ENCODE peak calls at places on chromosome 10, in four cellular contexts. Q, R, D and S are unnamed samples.

GRCh38 chr10:44908936-44909335 is 2.2 kb upstream of the TMEM72 start:
- DNase-seq in Q (no peak), D (no peak), R (no peak), S (no peak)

GRCh38 chr10:51574248-51575067 is 124.9 kb downstream of the CSTF2T start:
- DNase-seq in Q (no peak), R (peak), D (peak), S (no peak)

GRCh38 chr10:4596951-4597350 is 229.1 kb upstream of the AKR1E2 start:
- DNase-seq in R (peak), D (peak), Q (no peak), S (no peak)

GRCh38 chr10:100122780-100123179 is 41.1 kb upstream of the CPN1 start:
- DNase-seq in Q (no peak), D (no peak), R (no peak), S (no peak)

GRCh38 chr10:60140681-60141632 is 234.6 kb upstream of the CCDC6 start:
- DNase-seq in D (peak), Q (peak), R (peak), S (peak)

GRCh38 chr10:108787932-108788331 is 1135.4 kb downstream of the XPNPEP1 start:
- DNase-seq in R (peak), D (peak), Q (peak), S (peak)

GRCh38 chr10:88113657-88114272 is 250.3 kb downstream of the PTEN start:
- DNase-seq in Q (no peak), D (no peak), R (no peak), S (no peak)

GRCh38 chr10:112435013-112435619 is 11.6 kb downstream of the ZDHHC6 start:
- DNase-seq in Q (peak), R (peak), D (peak), S (peak)

GRCh38 chr10:119165171-119166110 is at the start of gene SFXN4:
- DNase-seq in D (peak), Q (peak), R (peak), S (peak)

GRCh38 chr10:103598654-103599115 is 105.2 kb downstream of the NEURL1 start:
- DNase-seq in D (peak), Q (peak), R (peak), S (peak)

GRCh38 chr10:92419740-92420553 is 129.0 kb downstream of the MARCHF5 start:
- DNase-seq in Q (no peak), D (peak), R (peak), S (no peak)

GRCh38 chr10:35103887-35104286 is 13.7 kb upstream of the CUL2 start:
- DNase-seq in Q (no peak), D (peak), R (peak), S (no peak)

GRCh38 chr10:71747808-71748523 is 25.4 kb downstream of the VSIR start:
- DNase-seq in D (no peak), R (no peak), Q (no peak), S (no peak)

GRCh38 chr10:118106426-118106825 is 59.7 kb upstream of the RAB11FIP2 start:
- DNase-seq in Q (peak), D (peak), R (peak), S (peak)

GRCh38 chr10:112951349-112952281 is 1.6 kb downstream of the TCF7L2 start:
- DNase-seq in D (peak), R (peak), Q (peak), S (peak)

GRCh38 chr10:60809157-60809556 is 30.9 kb downstream of the CDK1 start:
- DNase-seq in R (peak), D (peak), Q (peak), S (peak)

GRCh38 chr10:31352436-31353226 is 33.6 kb downstream of the ZEB1 start:
- DNase-seq in Q (no peak), R (no peak), D (no peak), S (no peak)

GRCh38 chr10:119203006-119203405 is 4.4 kb upstream of the GRK5 start:
- DNase-seq in R (peak), Q (peak), D (peak), S (peak)

GRCh38 chr10:12586724-12587123 is 237.4 kb downstream of the CAMK1D start:
- DNase-seq in R (no peak), D (no peak), Q (no peak), S (peak)

GRCh38 chr10:89302628-89303027 is 782 bp downstream of the IFIT2 start:
- DNase-seq in Q (peak), R (peak), D (peak), S (peak)

GRCh38 chr10:131078131-131078881 is 233.2 kb downstream of the TCERG1L start:
- DNase-seq in Q (no peak), D (no peak), R (no peak), S (no peak)

GRCh38 chr10:126499744-126500143 is 111.5 kb upstream of the ADAM12 start:
- DNase-seq in Q (no peak), R (no peak), D (no peak), S (no peak)

GRCh38 chr10:5545778-5546710 is 21.3 kb downstream of the CALML3 start:
- DNase-seq in R (peak), Q (peak), D (peak), S (peak)

GRCh38 chr10:79207726-79208125 is 139.0 kb downstream of the ZMIZ1 start:
- DNase-seq in D (no peak), Q (no peak), R (no peak), S (no peak)

GRCh38 chr10:122648599-122649428 is 50.8 kb downstream of the C10orf120 start:
- DNase-seq in Q (peak), D (peak), R (peak), S (peak)

GRCh38 chr10:123135415-123136141 is at the start of gene HMX3:
- DNase-seq in D (peak), Q (no peak), R (no peak), S (no peak)

GRCh38 chr10:42836096-42836495 is 53.5 kb downstream of the BMS1 start:
- DNase-seq in D (no peak), Q (no peak), R (no peak), S (no peak)

GRCh38 chr10:100894033-100894432 is 18.7 kb upstream of the SLF2 start:
- DNase-seq in D (no peak), R (no peak), Q (peak), S (peak)

GRCh38 chr10:113978802-113979201 is 64.9 kb upstream of the ADRB1 start:
- DNase-seq in D (no peak), R (no peak), Q (no peak), S (no peak)

DNA sequence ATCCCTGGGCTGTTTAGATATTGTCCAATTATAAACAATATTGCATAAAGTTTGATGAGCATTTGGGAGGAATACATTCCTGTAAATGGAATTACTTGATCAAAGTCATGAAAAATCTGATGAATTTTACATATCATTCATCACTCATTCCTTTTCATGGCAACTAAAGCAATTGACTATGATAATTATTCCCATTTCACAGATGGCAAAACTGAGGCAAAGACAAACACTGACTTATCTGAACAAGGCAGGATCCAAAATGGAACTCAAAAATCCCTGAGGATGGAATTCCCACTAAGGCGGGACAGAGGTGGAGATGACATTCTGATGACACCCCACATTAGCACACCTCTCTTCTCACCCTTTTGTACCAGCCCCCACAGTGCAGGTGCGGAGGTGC is 17.1 kb downstream of the SLIT1 start:
- DNase-seq in Q (no peak), D (no peak), R (no peak), S (no peak)
- H3K4me3 ChIP-seq in Q (no peak), D (no peak), R (no peak), S (no peak)

GRCh38 chr10:76055963-76056362 is 624.5 kb downstream of the LRMDA start:
- DNase-seq in D (no peak), R (no peak), Q (no peak), S (no peak)
- H3K4me3 ChIP-seq in D (no peak), R (no peak), Q (no peak), S (no peak)

DNA sequence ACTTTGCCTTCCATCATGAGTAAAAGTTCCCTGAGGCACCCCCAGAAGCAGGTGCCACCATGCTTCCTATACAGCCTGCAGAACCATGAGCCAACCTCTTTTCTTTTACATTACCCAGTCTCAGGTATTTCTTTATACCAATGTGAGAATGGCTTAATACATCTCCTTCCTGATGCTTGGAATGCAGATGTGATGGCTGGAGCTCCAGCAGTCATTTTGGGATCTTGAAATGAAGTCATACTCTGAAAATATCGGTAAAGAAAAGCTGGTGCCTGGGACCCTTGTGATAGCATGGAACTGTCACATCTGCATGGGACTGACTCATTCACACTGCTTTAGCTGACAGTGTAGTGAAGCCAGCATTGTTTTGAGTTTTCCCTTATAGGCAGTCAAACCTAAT is 634.5 kb upstream of the NRP1 start:
- DNase-seq in R (no peak), D (no peak), Q (no peak), S (no peak)
- H3K4me3 ChIP-seq in R (no peak), D (no peak), Q (no peak), S (no peak)

GRCh38 chr10:18310761-18311160 is 170.5 kb downstream of the CACNB2 start:
- DNase-seq in D (no peak), R (no peak), Q (no peak), S (no peak)

GRCh38 chr10:18308600-18308999 is 168.4 kb downstream of the CACNB2 start:
- DNase-seq in D (no peak), Q (no peak), R (peak), S (no peak)

GRCh38 chr10:18313146-18313542 is 172.9 kb downstream of the CACNB2 start:
- DNase-seq in D (no peak), R (no peak), Q (no peak), S (no peak)

GRCh38 chr10:18313626-18314025 is 173.4 kb downstream of the CACNB2 start:
- DNase-seq in D (no peak), R (no peak), Q (no peak), S (no peak)

GRCh38 chr10:18312385-18313145 is 172.3 kb downstream of the CACNB2 start:
- DNase-seq in R (peak), D (peak), Q (peak), S (peak)
- H3K4me3 ChIP-seq in R (no peak), D (no peak), Q (no peak), S (no peak)

GRCh38 chr10:24128066-24128751 is 80.7 kb upstream of the KIAA1217 start:
- DNase-seq in Q (no peak), R (peak), D (no peak), S (no peak)
- H3K4me3 ChIP-seq in Q (no peak), R (no peak), D (no peak), S (no peak)